ENCODE peak calls at places on chromosomes 5 and 9, in seven cellular contexts. C is nephron progenitor cell, J is transverse colon, G is psoas muscle, E is stomach, W is AG04449, R is neural crest cell. Z is an unnamed sample.

GRCh38 chr9:6759114-6759977 is 1.6 kb downstream of the KDM4C start:
- DNase-seq in C (no peak), W (no peak), E (peak; percentile 28), J (peak; percentile 29), G (no peak), R (no peak), Z (peak; percentile 37)

GRCh38 chr5:62948294-62948693 is 369.7 kb downstream of the LRRC70 start:
- DNase-seq in W (no peak), J (no peak), G (no peak), R (no peak), C (no peak), E (no peak), Z (no peak)

GRCh38 chr9:125990793-125991220 is 243.6 kb downstream of the PBX3 start:
- DNase-seq in W (no peak), G (peak; percentile 19), R (no peak), J (no peak), E (no peak), C (no peak), Z (no peak)

GRCh38 chr9:110748251-110748893 is 79.8 kb downstream of the MUSK start:
- DNase-seq in R (no peak), C (no peak), J (no peak), W (no peak), G (no peak), E (no peak), Z (peak; percentile 49)

GRCh38 chr5:58944221-58944620 is 361.3 kb downstream of the RAB3C start:
- DNase-seq in J (no peak), C (no peak), G (no peak), E (no peak), W (no peak), R (no peak), Z (no peak)

GRCh38 chr5:168740821-168741213 is 161.6 kb upstream of the PANK3 start:
- DNase-seq in J (no peak), W (no peak), R (no peak), G (no peak), E (no peak), C (no peak), Z (peak; percentile 15)

GRCh38 chr5:108917596-108917995 is 169.9 kb downstream of the FER start:
- DNase-seq in J (no peak), E (no peak), G (no peak), C (no peak), R (no peak), W (no peak), Z (no peak)

GRCh38 chr5:39190311-39191102 is 28.9 kb downstream of the FYB1 start:
- DNase-seq in W (no peak), C (no peak), J (no peak), E (no peak), G (no peak), R (no peak), Z (no peak)

GRCh38 chr5:93404246-93404645 is 176.8 kb downstream of the NR2F1-AS1 start:
- DNase-seq in E (no peak), C (no peak), J (no peak), W (no peak), G (no peak), R (no peak), Z (no peak)

GRCh38 chr9:87569008-87569908 is 71.6 kb downstream of the DAPK1 start:
- DNase-seq in R (no peak), C (peak; percentile 19), W (no peak), E (no peak), G (no peak), J (no peak), Z (peak; percentile 51)

GRCh38 chr9:73577867-73578266 is 426.2 kb downstream of the ANXA1 start:
- DNase-seq in W (no peak), C (no peak), J (no peak), R (no peak), E (no peak), G (no peak), Z (no peak)

GRCh38 chr9:72907421-72907820 is 45.4 kb downstream of the ALDH1A1 start:
- DNase-seq in J (no peak), G (no peak), C (no peak), R (no peak), E (no peak), W (no peak), Z (no peak)

GRCh38 chr9:101130089-101130488 is 101.6 kb downstream of the PLPPR1 start:
- DNase-seq in W (no peak), J (no peak), G (no peak), E (no peak), R (no peak), C (no peak), Z (no peak)

GRCh38 chr5:56527174-56527573 is 288.2 kb upstream of the MAP3K1 start:
- DNase-seq in W (no peak), J (no peak), R (no peak), E (no peak), G (no peak), C (no peak), Z (no peak)

GRCh38 chr9:130451509-130452388 is 7.0 kb downstream of the ASS1 start:
- DNase-seq in C (peak; percentile 49), E (peak; percentile 89), J (peak; percentile 87), W (peak; percentile 63), G (peak; percentile 87), R (no peak), Z (peak; percentile 99)

GRCh38 chr9:137682431-137682991 is 63.7 kb downstream of the EHMT1 start:
- DNase-seq in W (no peak), R (no peak), E (no peak), C (no peak), J (no peak), G (no peak), Z (peak; percentile 45)

GRCh38 chr5:177040814-177041410 is 18.4 kb downstream of the ZNF346 start:
- DNase-seq in G (no peak), E (no peak), R (no peak), W (peak; percentile 42), J (no peak), C (no peak), Z (peak; percentile 30)

GRCh38 chr5:32222723-32223470 is 48.8 kb upstream of the GOLPH3 start:
- DNase-seq in G (no peak), C (no peak), W (no peak), R (no peak), E (no peak), J (no peak), Z (no peak)

GRCh38 chr9:88738708-88739107 is 203.7 kb downstream of the NXNL2 start:
- DNase-seq in J (no peak), G (no peak), W (peak; percentile 84), R (no peak), E (no peak), C (no peak), Z (no peak)

GRCh38 chr5:139788294-139788875 is 7.2 kb upstream of the PSD2 start:
- DNase-seq in W (no peak), J (no peak), R (peak; percentile 17), C (no peak), G (peak; percentile 79), E (no peak), Z (no peak)

GRCh38 chr5:158756873-158757272 is 342.8 kb downstream of the EBF1 start:
- DNase-seq in W (no peak), C (no peak), R (no peak), G (no peak), E (no peak), J (no peak), Z (no peak)

GRCh38 chr9:21505425-21506179 is 23.5 kb upstream of the IFNE start:
- DNase-seq in E (no peak), W (no peak), R (no peak), G (no peak), J (no peak), C (no peak), Z (no peak)

GRCh38 chr5:115986358-115986757 is 24.1 kb downstream of the LVRN start:
- DNase-seq in C (no peak), W (peak; percentile 60), E (no peak), R (no peak), G (no peak), J (no peak), Z (no peak)

GRCh38 chr9:17402309-17402708 is 176.6 kb upstream of the SH3GL2 start:
- DNase-seq in R (no peak), E (no peak), C (no peak), J (no peak), W (no peak), G (no peak), Z (no peak)

GRCh38 chr9:99354104-99354503 is 132.0 kb downstream of the SEC61B start:
- DNase-seq in W (no peak), C (no peak), R (no peak), E (no peak), J (no peak), G (no peak), Z (no peak)

DNA sequence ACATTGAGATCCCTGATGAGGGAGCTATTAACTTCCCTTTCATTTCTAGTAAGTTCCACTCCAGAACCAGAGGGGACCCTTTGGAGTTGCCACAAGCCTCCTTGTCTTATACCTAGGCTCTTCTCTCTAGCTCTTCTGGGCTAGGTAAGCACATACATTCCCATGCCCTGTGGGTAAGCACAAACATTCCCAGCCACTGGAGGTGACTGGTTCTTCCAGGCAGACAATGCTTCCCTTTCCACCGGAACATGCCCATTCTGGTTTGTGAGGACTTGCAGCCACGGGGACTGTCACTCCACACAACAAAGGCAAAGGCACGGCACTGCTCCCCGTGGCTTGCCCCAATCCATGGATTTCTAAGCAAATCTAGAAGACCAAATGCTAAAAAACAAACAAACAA is 276.0 kb downstream of the SYK start:
- DNase-seq in G (no peak), W (no peak), E (no peak), C (no peak), J (no peak), R (no peak), Z (no peak)
- TF ChIP-seq CTCF in G (no peak), W (no peak), E (no peak), C (no peak), J (no peak), R (no peak), Z (no peak)

DNA sequence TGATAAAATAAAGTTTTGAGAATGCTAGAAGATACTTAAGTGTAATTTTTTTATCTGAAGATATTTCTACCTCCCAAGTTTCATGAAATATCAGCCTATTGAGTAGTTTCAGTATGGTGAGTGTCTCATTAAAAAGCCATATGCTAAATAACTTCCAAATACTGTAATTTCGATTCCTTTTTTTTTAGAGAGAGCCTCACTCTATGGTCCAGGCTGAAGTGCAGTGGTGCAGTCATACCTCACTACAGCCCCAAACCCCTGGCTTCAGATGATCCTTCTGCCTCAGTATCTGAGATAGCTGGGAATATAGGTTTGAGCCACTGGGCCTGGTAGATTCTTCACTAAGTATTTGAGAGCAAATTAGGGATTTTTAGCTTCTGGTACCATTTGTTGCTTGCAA is 24.5 kb downstream of the CDC42SE2 start:
- DNase-seq in E (no peak), G (no peak), C (no peak), R (no peak), W (no peak), J (no peak), Z (no peak)
- TF ChIP-seq CTCF in E (no peak), G (no peak), C (no peak), R (no peak), W (no peak), J (no peak), Z (no peak)

GRCh38 chr5:64505769-64506566 is at the start of gene RGS7BP:
- DNase-seq in C (peak; percentile 73), J (no peak), G (peak; percentile 63), E (peak; percentile 29), W (no peak), R (peak; percentile 45), Z (peak; percentile 39)
- TF ChIP-seq CTCF in C (no peak), J (no peak), G (no peak), E (no peak), W (no peak), R (no peak), Z (no peak)

DNA sequence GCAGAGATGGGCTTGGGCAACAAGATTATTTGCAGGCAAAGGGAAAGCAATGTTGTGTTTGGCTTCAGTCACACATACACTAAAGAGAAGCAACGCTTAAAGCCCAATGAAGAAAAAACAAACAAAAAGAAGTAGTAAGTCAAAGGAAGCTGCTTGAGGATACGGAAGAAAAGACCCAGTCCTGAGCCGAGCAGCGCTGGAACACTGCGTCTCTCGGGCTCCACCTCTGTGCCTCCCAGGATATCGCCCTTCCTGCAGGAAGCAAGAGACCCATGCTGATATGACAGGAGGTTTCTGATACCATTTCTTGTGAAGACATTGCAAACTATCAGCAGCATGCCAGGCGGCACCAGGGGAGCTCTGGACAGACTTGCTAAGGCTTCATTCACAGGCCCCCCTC is 9.9 kb downstream of the GNAQ start:
- DNase-seq in E (peak; percentile 69), J (peak; percentile 60), R (no peak), C (no peak), W (no peak), G (no peak), Z (no peak)
- TF ChIP-seq CTCF in E (peak; percentile 36), J (no peak), R (no peak), C (no peak), W (no peak), G (no peak), Z (no peak)

Z was measured in thyroid gland.